ENCODE peak calls at places on chromosomes 11 and 22, in six cellular contexts. W, M, X, F, B and U are unnamed samples.

GRCh38 chr11:36157151-36157519 is 132.1 kb downstream of the COMMD9 start:
- DNase-seq in W (no peak), X (no peak), B (peak; percentile 28), M (no peak), F (no peak), U (peak; percentile 26)

GRCh38 chr11:35118906-35119305 is 20.1 kb upstream of the CD44 start:
- DNase-seq in F (no peak), B (no peak), M (no peak), W (no peak), X (peak; percentile 67), U (no peak)

GRCh38 chr11:36510567-36511020 is 522 bp upstream of the TRAF6 start:
- DNase-seq in B (peak; percentile 19), W (no peak), F (peak; percentile 9), M (peak; percentile 39), X (no peak), U (peak; percentile 70)

GRCh38 chr11:73493838-73494598 is 103.9 kb downstream of the FAM168A start:
- DNase-seq in B (peak; percentile 28), F (peak; percentile 7), M (peak; percentile 94), W (peak; percentile 72), X (no peak), U (peak; percentile 92)

GRCh38 chr11:818396-819128 is at the start of gene PNPLA2:
- DNase-seq in W (no peak), B (peak; percentile 56), X (no peak), F (peak; percentile 71), M (peak; percentile 11), U (peak; percentile 93)

GRCh38 chr22:21855715-21856114 is 11.7 kb downstream of the MAPK1 start:
- DNase-seq in B (no peak), M (no peak), W (no peak), X (no peak), F (no peak), U (no peak)

GRCh38 chr11:73478737-73479347 is 102.6 kb downstream of the RELT start:
- DNase-seq in W (peak; percentile 40), B (peak; percentile 59), X (peak; percentile 21), M (peak; percentile 74), F (peak; percentile 28), U (peak; percentile 71)

GRCh38 chr22:27267145-27267544 is 534.4 kb downstream of the MN1 start:
- DNase-seq in W (no peak), F (no peak), M (no peak), X (no peak), B (no peak), U (peak; percentile 91)

GRCh38 chr22:39839917-39840510 is 53.5 kb downstream of the ENTHD1 start:
- DNase-seq in W (no peak), X (no peak), B (no peak), F (no peak), M (no peak), U (no peak)

GRCh38 chr11:88631497-88631896 is 294.0 kb upstream of the CTSC start:
- DNase-seq in M (peak; percentile 52), W (peak; percentile 41), F (peak; percentile 12), B (no peak), X (no peak), U (peak; percentile 48)

GRCh38 chr11:88594274-88594950 is 256.9 kb upstream of the CTSC start:
- DNase-seq in F (no peak), X (no peak), B (no peak), W (no peak), M (no peak), U (no peak)

GRCh38 chr11:75527938-75528845 is 2.5 kb upstream of the GDPD5 start:
- DNase-seq in X (no peak), B (no peak), W (no peak), F (no peak), M (no peak), U (no peak)

GRCh38 chr11:31922450-31922849 is 111.3 kb upstream of the PAX6 start:
- DNase-seq in X (peak; percentile 18), W (no peak), F (no peak), M (no peak), B (no peak), U (no peak)

GRCh38 chr11:68343761-68344256 is 31.4 kb downstream of the LRP5 start:
- DNase-seq in B (no peak), X (no peak), W (no peak), F (peak; percentile 49), M (no peak), U (no peak)

GRCh38 chr22:48923165-48923875 is 904.4 kb downstream of the BRD1 start:
- DNase-seq in M (no peak), B (no peak), F (no peak), X (no peak), W (no peak), U (no peak)

GRCh38 chr11:33507967-33508366 is 192.7 kb downstream of the C11orf91 start:
- DNase-seq in B (peak; percentile 57), X (no peak), M (peak; percentile 31), F (peak; percentile 67), W (peak; percentile 28), U (peak; percentile 59)

GRCh38 chr11:117126223-117126965 is 17.7 kb upstream of the PAFAH1B2 start:
- DNase-seq in F (no peak), B (no peak), M (no peak), X (no peak), W (no peak), U (no peak)

GRCh38 chr11:111429066-111429506 is 50.0 kb upstream of the POU2AF1 start:
- DNase-seq in X (peak; percentile 87), M (peak; percentile 66), W (peak; percentile 26), F (peak; percentile 51), B (peak; percentile 71), U (peak; percentile 80)

GRCh38 chr22:38824587-38824986 is 19.2 kb downstream of the NPTXR start:
- DNase-seq in W (peak; percentile 94), F (peak; percentile 92), M (peak; percentile 67), B (peak; percentile 75), X (peak; percentile 78), U (peak; percentile 88)

GRCh38 chr11:65452806-65453490 is 30.4 kb downstream of the NEAT1 start:
- DNase-seq in M (peak; percentile 83), X (no peak), F (no peak), B (peak; percentile 87), W (no peak), U (peak; percentile 96)

GRCh38 chr11:57798905-57799559 is 37.4 kb downstream of the CTNND1 start:
- DNase-seq in B (peak; percentile 51), X (no peak), W (no peak), F (peak; percentile 78), M (peak; percentile 97), U (peak; percentile 84)

GRCh38 chr22:23068096-23068831 is 2.1 kb upstream of the GNAZ start:
- DNase-seq in W (no peak), M (no peak), F (no peak), X (no peak), B (no peak), U (no peak)

DNA sequence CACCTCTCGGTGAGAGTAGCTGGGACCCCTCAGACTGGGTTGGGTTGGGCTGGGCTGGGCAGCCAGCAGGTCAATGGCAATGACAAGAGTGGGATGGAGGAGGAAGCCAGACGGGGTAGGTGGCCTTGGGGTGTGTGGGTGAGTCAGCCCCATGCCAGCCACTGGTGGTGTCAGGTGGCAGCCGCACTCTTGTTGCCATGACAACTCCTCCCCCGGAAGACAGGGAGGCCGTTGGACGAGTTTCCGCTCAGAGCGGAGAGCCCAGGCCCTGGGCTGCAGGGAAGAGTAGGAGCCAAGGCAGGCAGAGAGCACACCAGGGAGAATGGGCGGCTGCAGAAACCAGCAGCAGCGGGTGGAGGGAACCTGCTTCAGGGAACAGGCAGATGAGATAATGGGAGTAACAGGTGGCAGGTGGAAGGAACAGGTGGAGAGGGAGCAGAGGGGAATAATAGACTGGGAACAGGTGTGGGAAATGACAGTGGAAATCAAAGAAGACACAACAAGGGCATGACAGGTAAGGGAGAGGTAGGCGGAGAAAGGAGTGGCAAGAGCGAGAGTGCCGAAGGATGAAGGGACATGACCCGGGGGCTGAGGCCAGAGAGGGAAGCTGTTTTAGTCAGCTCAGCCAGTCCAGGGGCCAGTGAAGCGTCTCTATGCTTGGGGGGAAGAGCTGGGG is 8.7 kb downstream of the SPTBN2 start:
- DNase-seq in F (peak; percentile 74), X (no peak), M (peak; percentile 99), B (peak; percentile 18), W (peak; percentile 79), U (peak; percentile 66)
- H3K27ac ChIP-seq in F (peak overlapping the region; percentile 71), X (no peak overlapping the region), M (peak overlapping the region; percentile 66), B (no peak overlapping the region), W (no peak overlapping the region), U (no peak overlapping the region)

GRCh38 chr11:2421226-2421994 is 20.9 kb downstream of the TSSC4 start:
- DNase-seq in M (no peak), F (no peak), X (no peak), W (no peak), B (no peak), U (no peak)
- H2AFZ ChIP-seq in M (no peak overlapping the region), F (no peak overlapping the region), X (no peak overlapping the region), W (no peak overlapping the region), B (no peak overlapping the region), U (no peak overlapping the region)

GRCh38 chr11:86261328-86261727 is 16.8 kb downstream of the EED start:
- DNase-seq in M (no peak), F (no peak), X (no peak), W (no peak), B (no peak), U (no peak)

GRCh38 chr11:86269645-86270044 is 25.1 kb downstream of the EED start:
- DNase-seq in W (no peak), F (no peak), B (no peak), X (no peak), M (no peak), U (no peak)

GRCh38 chr11:86262387-86262786 is 17.8 kb downstream of the EED start:
- DNase-seq in B (no peak), M (no peak), X (no peak), W (no peak), F (no peak), U (no peak)

GRCh38 chr11:86265194-86265593 is 20.6 kb downstream of the EED start:
- DNase-seq in B (no peak), F (no peak), X (no peak), W (no peak), M (no peak), U (no peak)

DNA sequence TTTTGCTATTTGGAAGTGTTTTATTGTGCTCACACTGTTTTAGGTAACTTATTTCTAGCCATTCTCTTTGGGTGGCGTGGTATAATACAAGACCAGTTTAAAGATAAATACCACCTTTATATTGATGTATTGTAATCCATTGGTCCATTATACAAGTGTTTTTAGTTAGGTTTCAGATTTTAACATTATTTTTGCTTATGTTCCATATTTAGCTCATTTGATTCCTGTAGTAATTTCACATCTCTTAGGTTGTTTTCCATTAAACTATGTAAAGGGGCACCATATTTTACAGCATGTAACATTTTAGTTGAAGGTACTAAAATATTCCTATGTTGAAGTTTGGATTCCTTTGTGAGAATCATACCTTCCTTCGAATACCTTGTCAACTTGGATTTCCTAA is 20.1 kb downstream of the EED start:
- DNase-seq in X (no peak), W (no peak), B (no peak), M (no peak), F (no peak), U (no peak)
- TF ChIP-seq EZH2 in X (no peak), W (no peak), B (no peak), M (no peak), F (no peak), U (no peak)

DNA sequence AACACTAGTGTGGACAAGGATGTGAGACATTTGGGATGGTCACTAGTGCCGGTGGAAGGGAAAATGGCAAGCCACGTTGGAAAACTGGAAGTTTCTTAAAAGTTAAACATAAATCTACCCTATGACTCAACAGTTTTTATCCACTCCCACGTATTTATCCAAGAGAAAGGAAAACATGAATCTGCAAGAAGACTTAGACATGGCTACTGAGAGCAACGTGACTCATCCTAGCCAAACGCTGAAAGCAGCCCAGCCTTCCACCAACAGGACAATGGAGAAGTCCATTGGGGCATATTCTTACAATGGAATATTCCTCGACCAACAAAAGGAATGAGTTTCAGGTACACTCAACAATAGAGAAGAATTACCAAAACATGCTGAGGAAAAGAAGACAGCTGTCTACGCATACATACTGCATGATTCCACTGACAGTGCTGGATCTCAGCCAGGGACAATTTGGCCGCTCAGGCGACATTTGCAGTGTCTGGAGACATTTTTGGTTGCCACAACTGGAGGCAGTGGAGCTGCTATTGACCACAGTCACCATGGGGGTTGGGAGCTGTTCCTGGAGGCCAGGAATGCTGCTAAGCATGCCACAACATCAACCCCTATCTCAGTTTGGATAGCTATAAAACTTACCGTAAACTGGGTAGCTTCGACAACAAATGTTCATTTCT is 21.2 kb downstream of the SYT13 start:
- DNase-seq in M (peak; percentile 82), X (no peak), F (peak; percentile 57), W (no peak), B (peak; percentile 76), U (peak; percentile 93)
- H3K27ac ChIP-seq in M (peak overlapping the region; percentile 67), X (no peak overlapping the region), F (peak overlapping the region; percentile 44), W (no peak overlapping the region), B (no peak overlapping the region), U (peak overlapping the region; percentile 59)